ENCODE peak calls at places on chromosomes 4 and X, in four cellular contexts. B is A549; X is uterus; H is CD8-positive, alpha-beta memory T cell. V is an unnamed sample.

GRCh38 chrX:150869450-150869849 is 29.0 kb downstream of the CD99L2 start:
- DNase-seq in B (no peak), X (no peak), H (no peak), V (no peak)

GRCh38 chr4:74283614-74284013 is 24.7 kb upstream of the EPGN start:
- DNase-seq in B (peak), X (no peak), H (no peak), V (no peak)

GRCh38 chr4:8547108-8547911 is 32.9 kb upstream of the GPR78 start:
- DNase-seq in B (no peak), X (no peak), H (no peak), V (peak)

GRCh38 chrX:47059142-47059874 is 18.9 kb upstream of the RGN start:
- DNase-seq in B (no peak), X (no peak), H (no peak), V (no peak)

GRCh38 chr4:52718123-52718522 is 33.1 kb downstream of the ERVMER34-1 start:
- DNase-seq in B (no peak), X (no peak), H (no peak), V (no peak)

GRCh38 chr4:138697771-138698170 is 317.8 kb upstream of the NOCT start:
- DNase-seq in B (no peak), X (no peak), H (no peak), V (no peak)

GRCh38 chr4:87049508-87049907 is 114.7 kb downstream of the AFF1 start:
- DNase-seq in B (no peak), X (no peak), H (no peak), V (no peak)

GRCh38 chrX:115093206-115093605 is 75.8 kb upstream of the IL13RA2 start:
- DNase-seq in B (no peak), X (no peak), H (no peak), V (no peak)

GRCh38 chrX:43703211-43703791 is 47.2 kb downstream of the MAOA start:
- DNase-seq in B (no peak), X (no peak), H (no peak), V (no peak)

GRCh38 chr4:120071192-120071795 is 4.6 kb upstream of the MAD2L1 start:
- DNase-seq in B (peak), X (peak), H (peak), V (no peak)

GRCh38 chr4:53906786-53907185 is 157.6 kb downstream of the CHIC2 start:
- DNase-seq in B (no peak), X (no peak), H (no peak), V (no peak)

GRCh38 chr4:69321153-69321729 is 41.0 kb downstream of the UGT2B28 start:
- DNase-seq in B (no peak), X (no peak), H (no peak), V (no peak)

GRCh38 chrX:46803140-46803539 is 33.7 kb upstream of the RP2 start:
- DNase-seq in B (no peak), X (no peak), H (no peak), V (no peak)

GRCh38 chrX:24093746-24094145 is 39.0 kb downstream of the EIF2S3 start:
- DNase-seq in B (no peak), X (no peak), H (no peak), V (no peak)

GRCh38 chrX:2498781-2499302 is 1.9 kb downstream of the DHRSX start:
- DNase-seq in B (peak), X (no peak), H (no peak), V (no peak)

GRCh38 chr4:185710487-185710995 is 101.5 kb downstream of the SORBS2 start:
- DNase-seq in B (no peak), X (no peak), H (no peak), V (no peak)

GRCh38 chrX:48919360-48919821 is 567 bp upstream of the PIM2 start:
- DNase-seq in B (no peak), X (no peak), H (no peak), V (no peak)

GRCh38 chrX:48918303-48918643 is 551 bp downstream of the PIM2 start:
- DNase-seq in B (no peak), X (no peak), H (no peak), V (no peak)

GRCh38 chrX:48914593-48915493 is 3.4 kb upstream of the SLC35A2 start:
- DNase-seq in B (no peak), X (no peak), H (no peak), V (no peak)

GRCh38 chrX:48918644-48919340 is at the start of gene PIM2:
- DNase-seq in B (peak), X (peak), H (peak), V (no peak)

GRCh38 chrX:48917139-48917980 is 1.5 kb downstream of the PIM2 start:
- DNase-seq in B (peak), X (peak), H (peak), V (no peak)
- H3K4me3 ChIP-seq in B (peak), X (no peak), H (peak), V (peak)

GRCh38 chrX:153640045-153640686 is 6.8 kb upstream of the DUSP9 start:
- DNase-seq in B (no peak), X (no peak), H (no peak), V (no peak)
- H3K27ac ChIP-seq in B (no peak), X (no peak), H (no peak), V (no peak)

GRCh38 chrX:153494541-153495361 is at the start of gene BGN:
- DNase-seq in B (peak), X (peak), H (no peak), V (no peak)

GRCh38 chrX:153495362-153495751 is 577 bp downstream of the BGN start:
- DNase-seq in B (no peak), X (peak), H (no peak), V (no peak)

GRCh38 chrX:153492543-153492942 is 2.2 kb upstream of the BGN start:
- DNase-seq in B (no peak), X (no peak), H (no peak), V (no peak)

GRCh38 chrX:153493085-153493484 is 1.7 kb upstream of the BGN start:
- DNase-seq in B (no peak), X (no peak), H (no peak), V (no peak)

GRCh38 chrX:153494061-153494460 is 719 bp upstream of the BGN start:
- DNase-seq in B (no peak), X (no peak), H (no peak), V (no peak)
- H3K4me3 ChIP-seq in B (no peak), X (no peak), H (no peak), V (no peak)

GRCh38 chr4:94527556-94528233 is 76.0 kb downstream of the PDLIM5 start:
- DNase-seq in B (no peak), X (no peak), H (no peak), V (no peak)
- H3K27ac ChIP-seq in B (peak), X (peak), H (no peak), V (no peak)

GRCh38 chr4:76690906-76691275 is 207.1 kb downstream of the SOWAHB start:
- DNase-seq in B (no peak), X (no peak), H (no peak), V (no peak)
- H3K4me3 ChIP-seq in B (peak), X (no peak), H (no peak), V (no peak)

V was measured in iPS DF 6.9.